ENCODE peak calls at places on chromosomes 11 and 22, in nine cellular contexts. G, J, S, M, Z, L, C, K and B are unnamed samples.

GRCh38 chr11:119702261-119702591 is 26.8 kb downstream of the NECTIN1 start:
- DNase-seq in C (no peak), L (no peak), Z (no peak), S (no peak), G (no peak), M (no peak), J (no peak), K (no peak), B (no peak)

GRCh38 chr11:120054016-120054752 is 83.7 kb downstream of the TRIM29 start:
- DNase-seq in J (no peak), L (no peak), G (no peak), Z (no peak), S (no peak), C (peak), M (no peak), K (no peak), B (no peak)

GRCh38 chr11:131186629-131187075 is 183.8 kb upstream of the NTM start:
- DNase-seq in K (peak), G (no peak), J (no peak), M (no peak), Z (no peak), C (no peak), L (peak), S (no peak), B (no peak)

GRCh38 chr11:18011633-18012313 is 1.1 kb downstream of the SERGEF start:
- DNase-seq in S (no peak), Z (no peak), C (no peak), J (no peak), K (no peak), L (no peak), M (no peak), G (peak), B (no peak)

GRCh38 chr11:125165111-125165663 is 636 bp downstream of the PKNOX2 start:
- DNase-seq in J (peak), L (no peak), M (peak), K (no peak), C (no peak), Z (no peak), G (no peak), S (peak), B (no peak)

GRCh38 chr11:113436672-113437252 is 38.4 kb downstream of the DRD2 start:
- DNase-seq in G (no peak), L (no peak), Z (no peak), K (no peak), M (peak), J (no peak), C (no peak), S (no peak), B (no peak)

GRCh38 chr11:69894126-69895047 is 75.2 kb upstream of the FGF3 start:
- DNase-seq in C (no peak), S (no peak), M (no peak), L (no peak), G (no peak), J (no peak), K (no peak), Z (no peak), B (no peak)

GRCh38 chr11:64934765-64935633 is 694 bp downstream of the GPHA2 start:
- DNase-seq in K (no peak), L (no peak), S (no peak), Z (no peak), G (no peak), J (peak), M (no peak), C (no peak), B (peak)

GRCh38 chr11:120337896-120338840 is 2.0 kb downstream of the ARHGEF12 start:
- DNase-seq in S (no peak), M (no peak), C (no peak), G (no peak), Z (no peak), J (no peak), L (no peak), K (peak), B (no peak)

GRCh38 chr22:43099095-43099494 is 9.9 kb upstream of the TTLL1 start:
- DNase-seq in K (peak), L (no peak), S (no peak), C (no peak), Z (no peak), J (no peak), G (no peak), M (no peak), B (no peak)

GRCh38 chr11:47768090-47768620 is 1.0 kb upstream of the FNBP4 start:
- DNase-seq in L (no peak), M (peak), K (peak), Z (no peak), S (peak), J (peak), G (peak), C (peak), B (peak)

GRCh38 chr11:18775492-18776292 is 15.9 kb downstream of the PTPN5 start:
- DNase-seq in K (peak), G (peak), L (no peak), J (peak), C (peak), Z (peak), S (peak), M (no peak), B (peak)

GRCh38 chr11:57434640-57435546 is 8.0 kb upstream of the SLC43A3 start:
- DNase-seq in L (no peak), K (no peak), C (no peak), G (peak), M (no peak), S (peak), J (no peak), Z (no peak), B (peak)

GRCh38 chr11:115518983-115519382 is 14.8 kb upstream of the CADM1 start:
- DNase-seq in C (no peak), K (no peak), S (no peak), J (no peak), L (no peak), G (no peak), Z (no peak), M (no peak), B (no peak)

GRCh38 chr11:12683857-12684256 is 9.6 kb downstream of the TEAD1 start:
- DNase-seq in S (no peak), G (no peak), M (no peak), L (no peak), Z (no peak), J (no peak), K (no peak), C (no peak), B (no peak)

GRCh38 chr11:95641506-95641905 is 148.1 kb downstream of the FAM76B start:
- DNase-seq in M (no peak), L (peak), C (no peak), J (no peak), Z (no peak), G (no peak), K (peak), S (no peak), B (no peak)

GRCh38 chr11:47003180-47003877 is 66.8 kb downstream of the CSTPP1 start:
- DNase-seq in L (no peak), G (no peak), K (no peak), Z (no peak), M (no peak), S (no peak), J (peak), C (no peak), B (no peak)

GRCh38 chr11:22785251-22785650 is 44.4 kb downstream of the SVIP start:
- DNase-seq in S (no peak), L (no peak), Z (no peak), C (no peak), M (no peak), K (no peak), G (no peak), J (no peak), B (no peak)

GRCh38 chr22:36904260-36904659 is 9.2 kb upstream of the CSF2RB start:
- DNase-seq in S (no peak), G (no peak), K (no peak), M (no peak), J (no peak), Z (no peak), L (no peak), C (no peak), B (no peak)

GRCh38 chr11:60315866-60316265 is 11.2 kb upstream of the MS4A6E start:
- DNase-seq in Z (no peak), G (no peak), M (no peak), K (no peak), C (no peak), S (no peak), L (no peak), J (no peak), B (no peak)

GRCh38 chr11:65096926-65097325 is 912 bp downstream of the VPS51 start:
- DNase-seq in L (no peak), C (no peak), Z (no peak), S (no peak), K (no peak), J (no peak), M (no peak), G (no peak), B (no peak)

GRCh38 chr22:29997516-29997915 is 82.7 kb upstream of the HORMAD2 start:
- DNase-seq in Z (no peak), J (no peak), M (no peak), K (no peak), C (no peak), S (no peak), G (no peak), L (no peak), B (no peak)

GRCh38 chr22:29992341-29993275 is 87.7 kb upstream of the HORMAD2 start:
- DNase-seq in M (no peak), J (no peak), C (no peak), S (no peak), L (no peak), K (no peak), G (peak), Z (no peak), B (no peak)

GRCh38 chr22:29994941-29995340 is 85.3 kb upstream of the HORMAD2 start:
- DNase-seq in K (no peak), G (no peak), M (no peak), L (no peak), S (no peak), J (no peak), C (no peak), Z (no peak), B (no peak)

GRCh38 chr22:29998627-29999026 is 81.6 kb upstream of the HORMAD2 start:
- DNase-seq in K (no peak), C (no peak), S (no peak), J (no peak), G (no peak), Z (no peak), M (no peak), L (no peak), B (no peak)

GRCh38 chr22:29994027-29994715 is 86.1 kb upstream of the HORMAD2 start:
- DNase-seq in G (no peak), K (no peak), M (no peak), S (peak), J (no peak), Z (no peak), C (no peak), L (no peak), B (no peak)
- TF ChIP-seq CTCF in G (peak), K (no peak), M (no peak), S (peak), J (no peak), Z (peak), C (no peak), L (no peak), B (no peak)

DNA sequence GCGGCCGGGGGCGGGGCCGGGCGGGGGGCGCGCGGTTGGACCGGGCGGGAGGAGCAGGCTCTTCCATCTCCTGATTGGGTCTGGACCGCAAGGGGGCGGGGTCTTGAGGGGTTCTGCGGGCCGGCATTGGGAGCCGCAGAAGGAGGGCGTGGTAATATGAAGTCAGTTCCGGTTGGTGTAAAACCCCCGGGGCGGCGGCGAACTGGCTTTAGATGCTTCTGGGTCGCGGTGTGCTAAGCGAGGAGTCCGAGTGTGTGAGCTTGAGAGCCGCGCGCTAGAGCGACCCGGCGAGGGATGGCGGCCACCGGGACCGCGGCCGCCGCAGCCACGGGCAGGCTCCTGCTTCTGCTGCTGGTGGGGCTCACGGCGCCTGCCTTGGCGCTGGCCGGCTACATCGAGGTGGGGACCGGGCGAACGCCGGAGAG is at the start of gene APLP2:
- DNase-seq in L (peak), J (peak), M (peak), Z (peak), G (peak), K (peak), S (peak), C (peak), B (peak)
- TF ChIP-seq POLR2A in L (peak), J (peak), M (peak), Z (peak), G (peak), K (no peak), S (peak), C (peak), B (no peak)

DNA sequence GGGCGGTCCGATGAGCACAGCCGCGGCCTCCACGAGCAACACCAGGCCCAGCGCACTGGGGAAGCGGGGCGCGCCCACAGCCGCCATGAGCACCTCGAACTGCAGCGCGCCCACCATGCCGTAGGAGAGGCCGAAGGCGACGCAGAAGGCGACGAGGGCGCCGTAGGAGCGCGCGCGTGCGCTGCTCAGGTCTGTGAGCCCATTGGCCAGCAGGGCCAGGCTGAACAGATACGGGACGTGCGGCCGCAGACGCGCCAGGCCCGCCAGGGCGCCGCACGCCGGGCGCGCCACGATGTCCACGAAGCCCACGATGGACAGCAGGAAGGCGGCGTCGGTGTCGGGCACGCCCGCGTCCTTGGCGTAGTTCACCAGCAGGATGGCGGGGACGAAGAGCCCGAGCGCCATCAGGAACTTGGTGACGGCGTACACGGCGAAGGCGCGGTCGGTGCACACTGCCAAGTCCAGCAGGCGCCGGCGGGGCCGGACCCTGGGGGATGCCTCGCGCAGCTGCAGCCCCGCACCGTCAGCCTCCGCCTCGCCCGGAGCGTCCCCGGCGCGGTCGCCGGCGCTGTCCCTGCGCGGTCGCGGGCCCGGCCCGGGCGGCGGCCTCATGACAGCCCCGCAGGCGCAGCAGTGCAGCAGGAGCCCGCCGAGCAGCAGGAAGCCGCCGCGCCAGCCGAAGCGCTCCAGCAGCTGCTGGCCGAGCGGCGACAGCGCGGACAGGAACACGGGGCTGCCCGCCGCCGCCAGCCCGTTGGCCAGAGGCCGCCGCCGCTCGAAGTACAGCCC is 2.9 kb downstream of the SLC16A8 start:
- DNase-seq in C (no peak), K (peak), M (no peak), L (no peak), G (no peak), J (peak), S (no peak), Z (no peak), B (no peak)
- H3K4me3 ChIP-seq in C (no peak), K (peak), M (peak), L (no peak), G (peak), J (no peak), S (no peak), Z (no peak), B (peak)

GRCh38 chr22:31947296-31947695 is 3.0 kb downstream of the YWHAH start:
- DNase-seq in C (peak), M (no peak), J (no peak), S (peak), Z (no peak), G (no peak), K (no peak), L (no peak), B (no peak)
- TF ChIP-seq CTCF in C (peak), M (no peak), J (peak), S (peak), Z (peak), G (peak), K (no peak), L (peak), B (no peak)